ENCODE peak calls at places on chromosomes 3 and 15, in ten cellular contexts. S is endothelial cell of umbilical vein; L is fibroblast of villous mesenchyme; B is A549; G is HCT116; K is osteoblast; W is CD8-positive, alpha-beta T cell; A is heart left ventricle; O is fibroblast of the aortic adventitia; C is choroid plexus epithelial cell. J is an unnamed sample.

GRCh38 chr15:57033715-57034439 is 115.4 kb downstream of the TCF12 start:
- DNase-seq in W (no peak), B (no peak), G (no peak), C (no peak), O (no peak), S (no peak), L (no peak), A (no peak), K (no peak), J (no peak)

GRCh38 chr15:66039117-66039860 is 170.0 kb downstream of the RAB11A start:
- DNase-seq in K (no peak), L (no peak), G (no peak), S (no peak), W (no peak), A (no peak), B (no peak), C (no peak), O (no peak), J (no peak)

GRCh38 chr3:47163990-47164848 is at the start of gene SETD2:
- DNase-seq in S (peak; percentile 90), O (peak; percentile 87), L (peak; percentile 94), A (peak; percentile 97), W (peak; percentile 86), K (peak; percentile 98), B (peak; percentile 90), G (peak; percentile 78), C (peak; percentile 92), J (peak; percentile 91)

GRCh38 chr3:27824312-27825200 is 102.4 kb upstream of the EOMES start:
- DNase-seq in S (no peak), C (no peak), W (no peak), K (no peak), L (no peak), O (no peak), G (no peak), B (no peak), A (no peak), J (no peak)

GRCh38 chr3:100024520-100025303 is 89.6 kb downstream of the FILIP1L start:
- DNase-seq in S (no peak), B (no peak), W (no peak), O (peak; percentile 76), G (no peak), C (peak; percentile 62), L (peak; percentile 65), A (no peak), K (no peak), J (no peak)

GRCh38 chr3:138509586-138509985 is 75.2 kb downstream of the ESYT3 start:
- DNase-seq in A (no peak), W (no peak), S (no peak), K (no peak), L (no peak), C (peak; percentile 10), B (no peak), G (no peak), O (peak; percentile 12), J (peak; percentile 39)

GRCh38 chr3:39410893-39411292 is 4.4 kb downstream of the RPSA start:
- DNase-seq in W (no peak), S (no peak), O (no peak), A (no peak), K (no peak), L (no peak), B (no peak), C (no peak), G (no peak), J (no peak)

GRCh38 chr3:160808838-160809237 is 52.8 kb downstream of the PPM1L start:
- DNase-seq in K (no peak), S (no peak), W (no peak), A (peak; percentile 51), O (no peak), B (no peak), G (no peak), L (no peak), C (no peak), J (no peak)

GRCh38 chr15:97692317-97693015 is 268.0 kb upstream of the ARRDC4 start:
- DNase-seq in C (no peak), L (no peak), O (no peak), K (no peak), G (no peak), B (no peak), W (no peak), S (no peak), A (peak; percentile 43), J (no peak)

DNA sequence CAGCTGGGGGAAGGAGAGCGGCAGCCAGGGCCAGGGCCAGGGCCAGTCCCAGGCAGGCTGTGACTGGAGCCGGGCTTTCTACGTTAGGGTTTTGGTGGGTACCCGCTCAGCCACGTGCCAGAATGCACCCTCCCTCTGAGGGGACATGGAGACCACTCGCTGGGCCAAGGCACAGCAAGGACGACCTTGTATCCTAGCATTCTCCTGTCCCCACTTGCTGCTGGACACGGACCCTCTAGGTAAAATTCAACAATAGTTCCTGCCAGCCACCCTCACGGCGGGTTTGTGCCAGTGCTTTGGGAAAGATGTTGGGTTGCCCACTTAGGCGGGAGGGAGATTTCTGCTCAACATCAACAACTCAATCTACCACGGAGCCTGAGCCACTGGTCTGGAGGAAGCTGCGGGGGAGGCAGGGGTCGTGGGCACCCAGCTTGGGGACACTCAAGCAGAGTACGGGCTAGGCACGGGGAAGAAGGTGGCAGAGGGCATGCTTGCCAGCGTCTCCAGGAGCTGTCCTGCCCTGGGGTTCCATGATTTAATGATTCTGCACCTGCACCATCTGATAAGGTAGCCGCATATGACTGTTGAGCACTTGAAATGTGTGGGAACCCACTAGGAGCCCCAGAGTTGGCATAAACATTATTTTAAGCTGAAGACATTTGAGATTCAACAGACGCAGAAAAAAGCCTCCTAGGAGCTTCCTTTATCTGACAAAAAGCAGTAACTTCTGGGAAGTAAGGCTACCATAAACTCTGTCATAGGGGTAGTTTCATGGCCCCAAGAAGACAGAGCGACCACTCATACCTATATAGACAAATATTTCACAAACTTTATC is 22.5 kb upstream of the C15orf39 start:
- DNase-seq in A (no peak), G (no peak), O (no peak), B (no peak), S (no peak), W (no peak), K (peak; percentile 11), C (no peak), L (peak; percentile 96), J (no peak)
- H3K4me3 ChIP-seq in A (peak overlapping the region; percentile 41), G (no peak overlapping the region), O (no peak overlapping the region), B (no peak overlapping the region), S (no peak overlapping the region), W (no peak overlapping the region), K (no peak overlapping the region), C (peak overlapping the region; percentile 25), L (peak overlapping the region; percentile 1), J (no peak overlapping the region)

GRCh38 chr15:45112143-45112591 is 1.8 kb downstream of the DUOX2 start:
- DNase-seq in S (no peak), O (no peak), L (no peak), K (peak; percentile 85), B (no peak), C (no peak), A (no peak), G (no peak), W (no peak), J (no peak)

GRCh38 chr15:45111390-45112142 is 2.4 kb downstream of the DUOX2 start:
- DNase-seq in C (no peak), S (no peak), O (no peak), L (no peak), W (no peak), A (no peak), K (peak; percentile 83), G (no peak), B (no peak), J (no peak)

GRCh38 chr15:45113380-45113990 is 487 bp downstream of the DUOX2 start:
- DNase-seq in C (no peak), W (no peak), A (no peak), K (peak; percentile 79), B (no peak), G (no peak), O (no peak), L (no peak), S (no peak), J (no peak)

GRCh38 chr15:45114076-45114750 is at the start of the genes DUOX2 and DUOXA2:
- DNase-seq in A (no peak), K (peak; percentile 90), L (no peak), S (no peak), B (no peak), O (no peak), G (no peak), W (no peak), C (no peak), J (no peak)

DNA sequence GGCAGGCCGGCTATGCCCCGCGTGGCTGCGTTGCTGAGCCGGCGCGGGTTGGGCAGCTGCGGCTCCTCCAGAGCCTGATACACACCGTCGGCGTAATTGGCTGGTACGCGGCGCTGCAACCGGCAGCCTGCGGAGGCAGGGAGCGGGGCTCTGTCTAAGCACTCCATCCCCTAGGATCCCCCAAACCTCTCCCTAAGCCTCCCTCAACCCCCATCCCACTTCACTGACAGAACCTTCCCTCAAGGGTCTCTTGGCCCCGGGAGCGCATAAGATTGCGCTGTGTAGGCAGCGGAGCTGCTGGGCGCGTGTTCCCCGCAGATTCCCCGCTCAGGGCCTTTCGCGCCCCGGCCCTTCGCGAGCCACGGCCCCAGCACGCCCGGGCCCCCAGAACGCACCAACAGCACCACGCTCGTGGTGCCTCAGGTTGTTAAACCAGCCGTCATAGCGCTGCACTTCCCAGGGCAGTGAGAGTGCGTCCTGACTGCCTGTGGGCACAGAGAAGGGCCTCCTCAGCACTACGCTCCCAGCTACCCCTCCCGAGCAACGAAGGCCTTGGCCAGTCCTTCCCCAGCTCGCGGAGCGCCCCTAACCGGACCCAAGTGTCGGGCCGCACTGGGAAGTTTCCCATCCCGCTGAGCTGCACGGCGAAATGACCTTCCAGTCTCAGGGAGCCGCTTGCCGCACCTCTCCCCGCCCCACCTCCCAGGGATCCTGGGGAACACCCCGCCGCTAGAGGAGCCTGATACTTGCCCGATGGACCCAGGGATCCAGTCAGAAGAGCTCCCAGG is 1.2 kb downstream of the DUOX2 start:
- DNase-seq in W (no peak), K (peak; percentile 83), L (no peak), S (no peak), G (no peak), B (no peak), C (no peak), O (no peak), A (no peak), J (no peak)
- H3K4me3 ChIP-seq in W (no peak overlapping the region), K (no peak overlapping the region), L (no peak overlapping the region), S (no peak overlapping the region), G (no peak overlapping the region), B (peak overlapping the region; percentile 8), C (no peak overlapping the region), O (no peak overlapping the region), A (no peak overlapping the region), J (no peak overlapping the region)

DNA sequence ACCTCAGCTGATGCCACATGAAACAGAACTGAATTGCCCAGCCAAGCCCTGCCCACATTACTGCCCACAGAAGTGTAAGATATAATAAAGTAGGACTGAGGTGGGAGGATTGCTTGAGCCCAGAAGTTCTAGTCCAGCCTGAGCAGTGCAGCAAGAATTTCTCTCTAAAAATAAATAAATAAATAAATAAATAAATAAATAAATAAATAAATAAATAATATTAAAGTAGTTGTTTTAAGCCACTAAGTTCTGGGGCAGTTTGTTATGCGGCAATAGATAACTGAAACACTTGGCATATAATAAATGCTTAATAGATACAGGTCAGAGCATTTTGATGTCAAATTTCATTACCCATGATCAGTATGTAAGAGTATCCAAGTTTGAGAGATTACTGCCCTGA is 249.4 kb upstream of the LRRFIP2 start:
- DNase-seq in A (no peak), O (no peak), G (no peak), W (no peak), L (no peak), B (no peak), C (no peak), S (no peak), K (no peak), J (no peak)
- H3K4me3 ChIP-seq in A (no peak overlapping the region), O (no peak overlapping the region), G (no peak overlapping the region), W (no peak overlapping the region), L (no peak overlapping the region), B (no peak overlapping the region), C (no peak overlapping the region), S (no peak overlapping the region), K (no peak overlapping the region), J (no peak overlapping the region)

GRCh38 chr15:78340243-78341056 is at the start of gene CRABP1:
- DNase-seq in O (no peak), G (no peak), K (no peak), C (no peak), B (peak; percentile 27), S (no peak), A (no peak), L (no peak), W (no peak), J (no peak)
- H3K4me3 ChIP-seq in O (no peak within 1 kb of the TSS), G (no peak within 1 kb of the TSS), K (no peak within 1 kb of the TSS), C (no peak within 1 kb of the TSS), B (peak within 1 kb of the TSS; percentile 40), S (no peak within 1 kb of the TSS), A (no peak within 1 kb of the TSS), L (no peak within 1 kb of the TSS), W (no peak within 1 kb of the TSS), J (no peak within 1 kb of the TSS)

J was measured in fibroblast of pulmonary artery.